ENCODE peak calls at places on chromosome 17, in five cellular contexts. V, L, T, S and Q are unnamed samples.

GRCh38 chr17:7146115-7146514 is 31.5 kb upstream of the ASGR2 start:
- DNase-seq in V (no peak), S (no peak), T (no peak), L (no peak), Q (no peak)

GRCh38 chr17:56602292-56603130 is 9.0 kb downstream of the NOG start:
- DNase-seq in L (no peak), S (no peak), T (no peak), V (no peak), Q (no peak)

GRCh38 chr17:66691644-66692500 is 143.0 kb upstream of the CACNG5 start:
- DNase-seq in S (no peak), T (no peak), V (no peak), L (no peak), Q (no peak)

GRCh38 chr17:20721151-20721550 is 141.6 kb downstream of the CDRT15L2 start:
- DNase-seq in T (no peak), L (no peak), V (no peak), S (no peak), Q (no peak)

GRCh38 chr17:19003543-19003965 is 1.0 kb downstream of the FAM83G start:
- DNase-seq in V (no peak), L (no peak), S (peak; percentile 82), T (no peak), Q (no peak)

GRCh38 chr17:39739020-39739884 is 1.5 kb downstream of the GRB7 start:
- DNase-seq in T (peak; percentile 89), S (peak; percentile 81), L (no peak), V (no peak), Q (peak; percentile 88)

GRCh38 chr17:6435968-6436367 is 1.0 kb upstream of the AIPL1 start:
- DNase-seq in V (peak; percentile 55), S (no peak), T (peak; percentile 69), L (no peak), Q (peak; percentile 81)

GRCh38 chr17:74566132-74566753 is 1.1 kb downstream of the CD300H start:
- DNase-seq in T (peak; percentile 28), V (no peak), L (no peak), S (no peak), Q (peak; percentile 85)

GRCh38 chr17:74442670-74443515 is 11.0 kb downstream of the GPRC5C start:
- DNase-seq in V (peak; percentile 88), T (peak; percentile 95), L (peak; percentile 97), S (peak; percentile 94), Q (peak; percentile 69)

GRCh38 chr17:47978324-47978723 is 7.4 kb downstream of the CDK5RAP3 start:
- DNase-seq in T (peak; percentile 61), V (peak; percentile 45), S (no peak), L (no peak), Q (no peak)

GRCh38 chr17:50353600-50354195 is 7.8 kb downstream of the XYLT2 start:
- DNase-seq in V (no peak), S (peak; percentile 71), T (peak; percentile 25), L (no peak), Q (no peak)

GRCh38 chr17:17681744-17682292 is 560 bp downstream of the RAI1 start:
- DNase-seq in V (peak; percentile 71), S (peak; percentile 93), T (no peak), L (no peak), Q (no peak)

GRCh38 chr17:1078062-1078711 is 81.3 kb downstream of the TIMM22 start:
- DNase-seq in V (no peak), S (peak; percentile 78), T (no peak), L (no peak), Q (peak; percentile 67)

GRCh38 chr17:57523926-57524634 is 221.0 kb downstream of the CCDC182 start:
- DNase-seq in T (peak; percentile 71), S (no peak), L (no peak), V (no peak), Q (no peak)

GRCh38 chr17:18999911-19000310 is 4.7 kb downstream of the FAM83G start:
- DNase-seq in V (no peak), T (no peak), L (no peak), S (no peak), Q (no peak)

GRCh38 chr17:27244481-27245223 is 49.3 kb upstream of the WSB1 start:
- DNase-seq in T (no peak), V (peak; percentile 82), S (peak; percentile 76), L (no peak), Q (no peak)

GRCh38 chr17:419073-419735 is 66.6 kb upstream of the RPH3AL start:
- DNase-seq in S (no peak), L (no peak), T (no peak), V (no peak), Q (no peak)

GRCh38 chr17:17885029-17885351 is 48.2 kb upstream of the SREBF1 start:
- DNase-seq in S (no peak), V (no peak), T (no peak), L (no peak), Q (no peak)

GRCh38 chr17:48970224-48970623 is 1.8 kb upstream of the GIP start:
- DNase-seq in T (no peak), V (no peak), S (no peak), L (no peak), Q (no peak)

GRCh38 chr17:75241996-75242460 is 19.4 kb downstream of the GGA3 start:
- DNase-seq in S (peak; percentile 44), T (no peak), V (no peak), L (no peak), Q (no peak)

GRCh38 chr17:18921912-18922451 is 30.0 kb upstream of the SLC5A10 start:
- DNase-seq in V (no peak), T (no peak), S (no peak), L (no peak), Q (no peak)

GRCh38 chr17:41777157-41777578 is 9.3 kb downstream of the JUP start:
- DNase-seq in S (no peak), T (peak; percentile 37), V (peak; percentile 47), L (no peak), Q (no peak)

DNA sequence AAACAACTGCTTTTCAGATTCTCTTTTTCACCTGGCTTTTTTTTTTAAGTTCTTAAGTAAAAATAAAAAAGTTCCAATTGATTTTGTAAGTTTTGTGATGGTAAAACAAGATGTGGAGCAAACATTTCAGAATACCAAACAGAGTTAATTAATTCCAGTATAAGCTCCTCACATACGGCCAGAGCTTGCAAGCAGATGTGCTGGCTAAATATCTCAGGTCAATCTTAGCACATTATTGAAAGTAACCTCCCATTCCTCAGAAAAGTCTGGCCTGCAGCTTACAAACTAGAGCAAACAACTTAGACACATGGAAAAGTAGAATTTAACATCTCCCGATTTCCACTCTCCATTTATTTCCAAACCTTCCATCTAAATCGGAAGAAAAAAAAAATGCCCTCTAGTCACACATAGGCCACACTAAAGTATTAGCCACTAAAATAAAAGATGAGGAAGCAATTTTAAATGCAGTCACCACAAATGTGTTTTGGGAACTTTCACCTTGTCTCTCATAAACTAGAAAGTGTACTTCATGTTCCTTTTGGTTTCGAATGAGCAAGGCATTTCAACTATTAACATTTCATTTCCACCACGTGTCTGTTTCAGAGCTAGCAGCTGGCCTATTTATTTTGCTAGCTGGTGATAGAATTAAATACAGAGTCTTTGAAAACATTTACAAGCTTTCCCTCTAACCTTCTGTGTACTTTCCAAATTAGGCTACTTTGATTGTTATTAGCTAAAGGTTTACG is 143.3 kb downstream of the STX8 start:
- DNase-seq in L (no peak), S (no peak), V (no peak), T (no peak), Q (no peak)
- TF ChIP-seq EP300 in L (no peak), S (no peak), V (no peak), T (no peak), Q (no peak)

GRCh38 chr17:77203436-77203835 is 62.7 kb downstream of the SEC14L1 start:
- DNase-seq in V (no peak), S (no peak), L (no peak), T (no peak), Q (no peak)
- TF ChIP-seq EP300 in V (no peak), S (no peak), L (no peak), T (no peak), Q (no peak)

GRCh38 chr17:77211681-77212080 is 70.9 kb downstream of the SEC14L1 start:
- DNase-seq in L (no peak), T (no peak), S (no peak), V (no peak), Q (no peak)

GRCh38 chr17:77210946-77211541 is 70.3 kb downstream of the SEC14L1 start:
- DNase-seq in S (no peak), V (no peak), L (no peak), T (no peak), Q (no peak)

GRCh38 chr17:77212833-77213777 is 72.3 kb downstream of the SEC14L1 start:
- DNase-seq in V (no peak), T (no peak), L (no peak), S (no peak), Q (no peak)

GRCh38 chr17:77213778-77214132 is 73.0 kb downstream of the SEC14L1 start:
- DNase-seq in T (no peak), S (no peak), V (no peak), L (no peak), Q (no peak)

GRCh38 chr17:77212081-77212832 is 71.5 kb downstream of the SEC14L1 start:
- DNase-seq in T (no peak), V (no peak), L (no peak), S (no peak), Q (no peak)
- TF ChIP-seq EP300 in T (no peak), V (no peak), L (no peak), S (no peak), Q (no peak)

GRCh38 chr17:79994602-79995001 is 41.1 kb downstream of the TBC1D16 start:
- DNase-seq in V (no peak), T (no peak), L (no peak), S (no peak), Q (no peak)

GRCh38 chr17:79991924-79992656 is 43.6 kb downstream of the TBC1D16 start:
- DNase-seq in L (no peak), V (peak; percentile 54), S (peak; percentile 87), T (peak; percentile 50), Q (no peak)

GRCh38 chr17:79993390-79994221 is 42.1 kb downstream of the TBC1D16 start:
- DNase-seq in V (peak; percentile 93), T (peak; percentile 80), S (peak; percentile 85), L (no peak), Q (no peak)

GRCh38 chr17:79991140-79991923 is 44.3 kb downstream of the TBC1D16 start:
- DNase-seq in L (peak; percentile 95), S (peak; percentile 87), T (peak; percentile 90), V (peak; percentile 89), Q (peak; percentile 44)

DNA sequence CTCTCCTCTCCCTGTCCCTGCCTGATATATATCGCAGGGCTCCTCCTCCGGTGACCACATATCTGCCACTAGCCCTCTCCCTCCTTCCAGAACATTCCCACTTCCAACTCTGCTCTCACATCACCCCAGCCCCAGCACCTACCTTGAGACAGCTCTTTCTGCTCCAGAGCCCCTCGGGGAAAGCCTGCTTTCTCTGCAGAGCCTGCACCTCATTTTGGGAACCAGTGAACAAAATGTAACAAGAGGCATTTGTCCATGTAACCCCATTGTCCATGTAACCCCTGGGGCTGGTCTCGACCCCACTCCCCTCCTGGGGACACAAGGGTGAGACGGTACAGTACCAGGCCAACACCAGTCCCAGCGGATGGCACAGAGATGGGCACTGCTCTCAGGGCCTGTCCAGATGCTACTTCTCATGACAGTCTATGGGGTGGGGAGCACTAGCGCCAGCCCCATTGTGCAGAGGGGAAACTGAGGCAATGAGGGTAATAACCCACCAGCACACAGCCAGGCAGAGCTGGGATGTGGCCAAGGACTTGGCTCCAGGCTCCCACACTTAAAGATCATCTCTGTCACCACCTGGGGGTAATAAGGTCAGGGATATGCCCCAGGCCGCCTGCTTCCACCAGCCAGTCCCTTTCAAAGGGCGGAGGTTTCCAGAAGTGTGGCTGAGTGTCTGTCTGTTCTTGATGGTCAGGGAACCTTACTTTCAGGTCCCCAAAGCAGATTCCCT is 42.8 kb downstream of the TBC1D16 start:
- DNase-seq in L (no peak), V (no peak), T (no peak), S (no peak), Q (no peak)
- TF ChIP-seq EP300 in L (no peak), V (no peak), T (no peak), S (no peak), Q (no peak)